ENCODE peak calls at places on chromosomes 11 and 22, in seven cellular contexts. B, X, H, W, J, F and L are unnamed samples.

GRCh38 chr22:24975813-24976341 is 23.4 kb downstream of the KIAA1671 start:
- DNase-seq in H (no peak), J (no peak), X (no peak), W (peak), B (peak), F (no peak), L (no peak)

GRCh38 chr22:36175892-36176291 is 15.3 kb upstream of the APOL3 start:
- DNase-seq in F (no peak), H (no peak), B (no peak), X (no peak), W (no peak), J (no peak), L (no peak)

GRCh38 chr11:132793831-132794230 is 738.5 kb downstream of the OPCML start:
- DNase-seq in J (no peak), F (no peak), X (no peak), W (no peak), H (no peak), B (no peak), L (no peak)

GRCh38 chr22:39688186-39688768 is 117.7 kb downstream of the CACNA1I start:
- DNase-seq in X (no peak), W (no peak), J (no peak), F (no peak), B (no peak), H (no peak), L (no peak)

GRCh38 chr11:128180446-128181089 is 406.8 kb downstream of the ETS1 start:
- DNase-seq in H (no peak), W (peak), X (no peak), F (peak), J (no peak), B (no peak), L (no peak)

GRCh38 chr22:36433318-36434231 is 45.8 kb upstream of the MYH9 start:
- DNase-seq in F (no peak), B (no peak), H (no peak), J (peak), X (peak), W (peak), L (peak)

GRCh38 chr11:64799256-64799924 is 3.6 kb downstream of the MAP4K2 start:
- DNase-seq in F (no peak), J (no peak), B (no peak), X (no peak), H (no peak), W (no peak), L (peak)

GRCh38 chr11:34755671-34756070 is 134.8 kb downstream of the EHF start:
- DNase-seq in H (no peak), B (no peak), W (no peak), X (no peak), J (no peak), F (peak), L (no peak)

GRCh38 chr22:46088541-46089311 is 61.6 kb upstream of the PPARA start:
- DNase-seq in W (peak), F (no peak), X (no peak), J (no peak), H (no peak), B (peak), L (no peak)

GRCh38 chr11:9982127-9982795 is 311.8 kb downstream of the SBF2 start:
- DNase-seq in F (peak), W (peak), B (no peak), X (no peak), J (no peak), H (no peak), L (no peak)

GRCh38 chr11:129324533-129325175 is 51.0 kb upstream of the BARX2 start:
- DNase-seq in W (no peak), F (no peak), B (no peak), H (no peak), J (no peak), X (no peak), L (no peak)

GRCh38 chr22:35357883-35358621 is 22.8 kb upstream of the HMOX1 start:
- DNase-seq in F (no peak), J (no peak), W (peak), H (no peak), B (no peak), X (no peak), L (no peak)

GRCh38 chr22:42169055-42169469 is 38.5 kb upstream of the CYP2D6 start:
- DNase-seq in F (peak), X (peak), H (peak), J (peak), B (peak), W (peak), L (peak)

GRCh38 chr11:132427611-132428010 is 1057.2 kb downstream of the NTM start:
- DNase-seq in F (no peak), B (no peak), H (no peak), X (no peak), J (no peak), W (peak), L (no peak)